ENCODE peak calls at places on chromosome 1, in ten cellular contexts. E, C, A, Y, N, S, B, H, G and F are unnamed samples. For H3K9me3, the result is how much of the 10 kb centered on the place peaks cover.

GRCh38 chr1:50976890-50977574 is 7.0 kb downstream of the CDKN2C start:
- DNase-seq in E (no peak), C (no peak), A (no peak), Y (no peak), N (no peak), S (peak), B (peak), H (peak), G (peak), F (no peak)

GRCh38 chr1:221743416-221744208 is 1.7 kb upstream of the DUSP10 start:
- DNase-seq in E (no peak), C (no peak), A (no peak), Y (no peak), N (no peak), S (no peak), B (no peak), H (no peak), G (peak), F (no peak)

GRCh38 chr1:41599912-41600311 is 115.4 kb upstream of the EDN2 start:
- DNase-seq in E (no peak), C (no peak), A (no peak), Y (no peak), N (no peak), S (no peak), B (peak), H (no peak), G (peak), F (no peak)

GRCh38 chr1:95021794-95022193 is 51.0 kb downstream of the ALG14 start:
- DNase-seq in E (no peak), C (no peak), A (no peak), Y (no peak), N (no peak), S (no peak), B (no peak), H (no peak), G (peak), F (no peak)

GRCh38 chr1:226751687-226752086 is 12.6 kb upstream of the ITPKB start:
- DNase-seq in E (no peak), C (no peak), A (no peak), Y (no peak), N (no peak), S (no peak), B (no peak), H (no peak), G (no peak), F (no peak)

GRCh38 chr1:10424034-10424433 is 6.2 kb upstream of the CENPS start:
- DNase-seq in E (no peak), C (no peak), A (no peak), Y (no peak), N (peak), S (no peak), B (peak), H (no peak), G (no peak), F (no peak)

GRCh38 chr1:226542623-226543103 is 5.9 kb upstream of the STUM start:
- DNase-seq in E (no peak), C (no peak), A (no peak), Y (no peak), N (peak), S (peak), B (no peak), H (no peak), G (peak), F (no peak)

GRCh38 chr1:216766633-216767325 is 43.5 kb upstream of the ESRRG start:
- DNase-seq in E (no peak), C (no peak), A (no peak), Y (no peak), N (no peak), S (no peak), B (no peak), H (no peak), G (no peak), F (no peak)

GRCh38 chr1:917466-918091 is 6.1 kb upstream of the SAMD11 start:
- DNase-seq in E (peak), C (no peak), A (no peak), Y (no peak), N (no peak), S (no peak), B (no peak), H (no peak), G (no peak), F (no peak)
- H3K27ac ChIP-seq in E (no peak), C (no peak), A (no peak), Y (no peak), N (no peak), S (no peak), B (no peak), H (no peak), G (no peak), F (no peak)

GRCh38 chr1:246004281-246004680 is 502.8 kb downstream of the SMYD3 start:
- DNase-seq in E (no peak), C (no peak), A (no peak), Y (no peak), N (no peak), S (no peak), B (no peak), H (no peak), G (no peak), F (no peak)

GRCh38 chr1:246001821-246002220 is 505.3 kb downstream of the SMYD3 start:
- DNase-seq in E (no peak), C (no peak), A (no peak), Y (peak), N (no peak), S (no peak), B (peak), H (no peak), G (no peak), F (no peak)

GRCh38 chr1:246003442-246003730 is 503.7 kb downstream of the SMYD3 start:
- DNase-seq in E (no peak), C (no peak), A (no peak), Y (no peak), N (no peak), S (no peak), B (no peak), H (no peak), G (no peak), F (no peak)

GRCh38 chr1:246001142-246001812 is 505.8 kb downstream of the SMYD3 start:
- DNase-seq in E (no peak), C (no peak), A (no peak), Y (peak), N (no peak), S (no peak), B (peak), H (no peak), G (no peak), F (no peak)

GRCh38 chr1:246002725-246003441 is 504.2 kb downstream of the SMYD3 start:
- DNase-seq in E (peak), C (peak), A (peak), Y (peak), N (peak), S (peak), B (peak), H (peak), G (peak), F (peak)
- TF ChIP-seq CTCF in E (peak), C (peak), A (peak), Y (peak), N (peak), S (peak), B (peak), H (peak), G (peak), F (peak)

DNA sequence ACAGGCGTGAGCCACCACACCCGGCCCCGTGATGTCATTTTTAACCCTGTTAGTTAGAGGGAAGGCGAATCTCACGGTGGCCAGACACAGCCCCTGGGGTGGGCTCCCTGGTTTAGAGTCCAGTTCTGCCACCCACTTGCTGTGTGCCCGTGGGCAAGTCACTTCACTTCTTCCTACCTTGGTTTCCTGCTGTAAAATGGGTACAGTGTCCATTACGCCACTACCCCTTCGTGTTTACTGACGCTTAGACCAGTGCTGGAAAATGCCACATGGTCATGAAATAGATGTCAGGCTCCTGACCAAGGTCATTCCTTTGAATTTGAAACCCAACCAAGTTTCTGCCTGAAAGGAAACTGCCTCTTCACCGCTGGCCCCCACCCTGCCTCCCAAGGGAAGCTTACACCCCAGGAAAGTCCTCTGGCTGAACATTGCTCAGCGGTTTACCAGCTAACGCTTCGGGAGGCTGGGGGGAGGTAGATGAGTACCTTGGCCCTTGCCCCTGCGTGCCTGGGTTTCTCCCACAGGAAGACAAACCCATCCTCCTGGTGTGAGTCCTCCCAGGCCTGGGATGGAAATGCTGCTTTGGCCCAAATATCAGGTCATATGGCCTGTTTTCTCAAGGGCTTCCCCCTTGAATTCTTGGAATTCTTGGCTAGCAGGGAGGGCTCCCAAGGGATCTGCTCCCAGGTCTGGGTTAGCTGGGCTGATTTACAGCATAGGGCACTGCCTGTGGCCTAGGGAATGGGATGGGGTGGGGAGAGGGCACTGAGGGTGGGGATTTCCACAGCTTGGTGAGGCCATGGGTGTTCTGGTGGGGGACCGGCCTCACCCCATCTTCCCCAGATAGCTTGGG is 7.6 kb upstream of the AADACL4 start:
- DNase-seq in E (no peak), C (no peak), A (no peak), Y (no peak), N (no peak), S (peak), B (no peak), H (peak), G (peak), F (no peak)
- H3K9me3 ChIP-seq in E (under half), C (under half), A (under half), Y (under half), N (under half), S (under half), B (under half), H (under half), G (under half), F (under half)

GRCh38 chr1:202348509-202349262 is at the start of gene PPP1R12B:
- DNase-seq in E (peak), C (peak), A (peak), Y (peak), N (peak), S (peak), B (peak), H (peak), G (peak), F (peak)

GRCh38 chr1:202348005-202348508 is 442 bp upstream of the PPP1R12B start:
- DNase-seq in E (no peak), C (no peak), A (no peak), Y (no peak), N (no peak), S (no peak), B (no peak), H (no peak), G (no peak), F (no peak)

GRCh38 chr1:202351725-202352124 is 3.2 kb downstream of the PPP1R12B start:
- DNase-seq in E (no peak), C (no peak), A (no peak), Y (no peak), N (no peak), S (no peak), B (peak), H (no peak), G (no peak), F (no peak)

GRCh38 chr1:202343652-202344349 is 2.1 kb upstream of the UBE2T start:
- DNase-seq in E (no peak), C (no peak), A (no peak), Y (no peak), N (no peak), S (no peak), B (peak), H (no peak), G (peak), F (no peak)

DNA sequence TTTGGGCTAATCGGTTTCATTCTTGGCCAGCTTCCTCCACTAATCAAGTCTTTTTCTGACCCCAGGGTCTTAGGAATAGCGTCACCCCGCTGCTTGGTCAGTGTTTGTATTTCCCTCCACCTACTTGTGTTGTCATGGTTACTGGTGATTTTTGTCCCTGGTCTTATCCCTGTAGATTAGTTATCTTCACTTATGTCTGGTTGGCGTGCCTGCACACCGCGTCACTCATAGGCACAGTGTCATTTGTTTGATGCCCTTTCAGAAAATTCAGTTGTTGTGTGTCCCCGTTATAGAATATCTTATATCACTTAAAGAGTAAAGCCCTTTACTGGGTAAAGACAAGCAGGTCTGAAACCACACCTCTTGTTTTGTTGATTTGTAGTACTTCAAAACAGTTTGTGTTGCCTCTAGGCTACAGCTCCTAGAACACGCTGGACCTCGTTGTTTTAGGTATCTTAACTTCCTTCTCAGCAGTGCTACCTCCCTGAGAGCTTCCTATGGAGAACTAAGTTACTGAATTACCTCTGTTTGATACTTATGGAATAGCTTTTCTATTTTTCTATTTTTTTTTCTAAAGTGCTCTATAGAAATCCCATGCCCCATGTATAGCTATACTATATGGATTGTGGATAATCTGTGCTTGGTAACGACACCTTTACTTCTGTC is 897 bp downstream of the PPP1R12B start:
- DNase-seq in E (no peak), C (peak), A (no peak), Y (no peak), N (no peak), S (no peak), B (peak), H (no peak), G (peak), F (no peak)
- H3K27ac ChIP-seq in E (peak), C (no peak), A (peak), Y (peak), N (peak), S (peak), B (peak), H (peak), G (peak), F (peak)

DNA sequence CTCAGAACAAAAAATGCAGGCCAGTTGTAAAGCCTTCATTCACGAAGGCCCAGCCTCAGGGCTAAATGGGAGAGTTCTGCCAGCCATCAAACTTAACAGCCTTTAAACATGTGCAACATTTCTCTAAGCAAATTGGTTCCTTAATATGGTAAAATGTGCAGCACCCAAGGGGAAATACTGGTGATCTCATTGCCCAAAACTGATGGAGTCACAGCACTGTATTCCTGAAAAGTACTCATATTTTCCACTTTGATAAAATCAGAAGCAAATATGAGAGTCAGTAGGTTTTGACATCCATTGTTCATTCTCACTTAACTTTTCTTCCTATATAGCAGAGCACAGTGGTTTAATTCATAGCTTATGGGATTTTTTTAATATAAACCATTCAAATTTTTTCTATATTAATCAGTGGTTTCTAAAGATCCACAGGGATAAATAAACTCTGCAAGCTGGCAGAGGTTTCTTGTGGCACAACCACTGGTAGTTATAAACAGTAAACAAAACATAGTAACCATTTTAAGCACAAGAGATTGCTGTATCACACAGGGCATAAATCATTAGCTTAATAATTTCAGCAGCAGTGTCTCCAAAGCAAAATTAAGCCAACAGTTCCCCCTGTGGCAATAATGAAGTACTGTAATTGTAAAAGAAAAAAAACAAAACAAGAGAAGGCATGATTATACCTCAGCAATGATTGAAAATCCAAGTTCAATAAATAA is 106.9 kb upstream of the LYPLAL1 start:
- DNase-seq in E (no peak), C (no peak), A (no peak), Y (no peak), N (no peak), S (no peak), B (peak), H (no peak), G (peak), F (no peak)
- TF ChIP-seq CTCF in E (no peak), C (no peak), A (peak), Y (peak), N (peak), S (peak), B (peak), H (no peak), G (peak), F (peak)

GRCh38 chr1:152667625-152668024 is 4.4 kb downstream of the LCE2D start:
- DNase-seq in E (no peak), C (no peak), A (no peak), Y (no peak), N (no peak), S (no peak), B (no peak), H (no peak), G (no peak), F (no peak)

DNA sequence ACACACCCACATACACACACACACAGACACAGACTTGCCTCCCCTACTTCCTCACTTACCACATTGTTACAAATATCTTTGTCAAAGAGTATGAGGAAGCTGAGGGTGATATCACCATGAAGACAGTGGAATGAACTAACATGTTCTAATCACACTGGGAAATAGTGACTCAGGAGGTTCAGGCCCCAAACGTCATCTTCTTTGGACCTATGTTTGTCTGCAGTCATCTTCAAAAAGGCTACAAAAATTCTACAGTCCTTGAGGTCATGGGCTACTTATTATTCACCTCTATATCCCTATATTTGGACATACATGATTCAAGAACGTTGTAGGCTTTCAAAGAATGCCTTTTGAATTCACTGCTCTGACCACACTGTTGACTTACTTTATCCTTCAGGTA is 2.1 kb upstream of the LCE2C start:
- DNase-seq in E (no peak), C (no peak), A (no peak), Y (no peak), N (no peak), S (no peak), B (no peak), H (no peak), G (no peak), F (no peak)
- H3K9me3 ChIP-seq in E (under half), C (under half), A (under half), Y (under half), N (under half), S (under half), B (under half), H (half or more), G (under half), F (under half)

GRCh38 chr1:26748351-26748750 is 39.4 kb upstream of the PIGV start:
- DNase-seq in E (no peak), C (no peak), A (no peak), Y (no peak), N (no peak), S (no peak), B (no peak), H (no peak), G (no peak), F (no peak)

GRCh38 chr1:26743426-26744059 is 44.2 kb upstream of the PIGV start:
- DNase-seq in E (no peak), C (no peak), A (no peak), Y (no peak), N (no peak), S (no peak), B (no peak), H (no peak), G (no peak), F (no peak)

GRCh38 chr1:26744075-26744958 is 43.4 kb upstream of the PIGV start:
- DNase-seq in E (peak), C (peak), A (peak), Y (peak), N (peak), S (peak), B (peak), H (peak), G (peak), F (peak)

GRCh38 chr1:26747048-26747447 is 40.7 kb upstream of the PIGV start:
- DNase-seq in E (no peak), C (no peak), A (no peak), Y (no peak), N (no peak), S (no peak), B (no peak), H (no peak), G (no peak), F (no peak)

GRCh38 chr1:26745191-26745590 is 42.6 kb upstream of the PIGV start:
- DNase-seq in E (no peak), C (no peak), A (no peak), Y (no peak), N (no peak), S (no peak), B (peak), H (no peak), G (no peak), F (no peak)
- H3K27ac ChIP-seq in E (no peak), C (peak), A (peak), Y (no peak), N (no peak), S (peak), B (peak), H (no peak), G (peak), F (peak)